ENCODE peak calls at places on chromosomes 7 and 10, in six cellular contexts. S is fibroblast of mammary gland, A is stomach, F is heart left ventricle, W is dorsolateral prefrontal cortex, Z is GM12865. D is an unnamed sample.

GRCh38 chr7:105602325-105603305 is 21.3 kb upstream of the EFCAB10 start:
- DNase-seq in S (peak), W (no peak), F (no peak), A (no peak), Z (no peak), D (no peak)

GRCh38 chr10:554182-554848 is 135.2 kb downstream of the DIP2C start:
- DNase-seq in W (no peak), F (no peak), S (peak), A (no peak), Z (no peak), D (no peak)

GRCh38 chr7:146172112-146172511 is 55.5 kb downstream of the CNTNAP2 start:
- DNase-seq in Z (no peak), A (no peak), F (no peak), W (no peak), S (peak), D (no peak)

GRCh38 chr7:146296028-146296427 is 179.4 kb downstream of the CNTNAP2 start:
- DNase-seq in A (no peak), Z (no peak), F (no peak), W (no peak), S (no peak), D (no peak)

GRCh38 chr7:43586251-43586900 is 3.5 kb downstream of the STK17A start:
- DNase-seq in F (no peak), S (no peak), Z (peak), A (no peak), W (no peak), D (no peak)

GRCh38 chr7:100441641-100442535 is 5.6 kb upstream of the PPP1R35 start:
- DNase-seq in S (no peak), F (peak), A (no peak), Z (no peak), W (no peak), D (no peak)

GRCh38 chr10:79375321-79376077 is 28.2 kb downstream of the PPIF start:
- DNase-seq in F (peak), W (no peak), Z (no peak), S (peak), A (no peak), D (no peak)

GRCh38 chr7:41039386-41040315 is 663.2 kb downstream of the INHBA start:
- DNase-seq in Z (no peak), W (no peak), S (peak), F (no peak), A (no peak), D (no peak)

GRCh38 chr7:29342761-29343160 is 148.2 kb downstream of the CHN2 start:
- DNase-seq in Z (no peak), S (no peak), W (no peak), A (no peak), F (no peak), D (no peak)

GRCh38 chr7:155744931-155745683 is 67.2 kb downstream of the SHH start:
- DNase-seq in W (no peak), Z (no peak), F (no peak), A (no peak), S (no peak), D (no peak)

GRCh38 chr10:43250925-43251663 is 15.8 kb downstream of the RASGEF1A start:
- DNase-seq in A (peak), F (peak), S (no peak), W (peak), Z (no peak), D (no peak)

GRCh38 chr10:79404690-79405131 is 40.7 kb downstream of the ZCCHC24 start:
- DNase-seq in F (peak), S (no peak), A (no peak), Z (no peak), W (no peak), D (no peak)

GRCh38 chr7:137970263-137970975 is 31.5 kb downstream of the CREB3L2 start:
- DNase-seq in S (peak), W (no peak), F (peak), A (peak), Z (no peak), D (no peak)

GRCh38 chr10:114825513-114826253 is 4.1 kb downstream of the FHIP2A start:
- DNase-seq in Z (peak), S (peak), W (no peak), A (no peak), F (no peak), D (peak)

GRCh38 chr7:23261843-23262452 is 15.4 kb downstream of the GPNMB start:
- DNase-seq in A (peak), S (peak), F (peak), Z (peak), W (peak), D (no peak)

GRCh38 chr7:108132551-108133265 is 2.5 kb upstream of the LAMB4 start:
- DNase-seq in F (no peak), A (no peak), Z (no peak), S (no peak), W (no peak), D (no peak)

DNA sequence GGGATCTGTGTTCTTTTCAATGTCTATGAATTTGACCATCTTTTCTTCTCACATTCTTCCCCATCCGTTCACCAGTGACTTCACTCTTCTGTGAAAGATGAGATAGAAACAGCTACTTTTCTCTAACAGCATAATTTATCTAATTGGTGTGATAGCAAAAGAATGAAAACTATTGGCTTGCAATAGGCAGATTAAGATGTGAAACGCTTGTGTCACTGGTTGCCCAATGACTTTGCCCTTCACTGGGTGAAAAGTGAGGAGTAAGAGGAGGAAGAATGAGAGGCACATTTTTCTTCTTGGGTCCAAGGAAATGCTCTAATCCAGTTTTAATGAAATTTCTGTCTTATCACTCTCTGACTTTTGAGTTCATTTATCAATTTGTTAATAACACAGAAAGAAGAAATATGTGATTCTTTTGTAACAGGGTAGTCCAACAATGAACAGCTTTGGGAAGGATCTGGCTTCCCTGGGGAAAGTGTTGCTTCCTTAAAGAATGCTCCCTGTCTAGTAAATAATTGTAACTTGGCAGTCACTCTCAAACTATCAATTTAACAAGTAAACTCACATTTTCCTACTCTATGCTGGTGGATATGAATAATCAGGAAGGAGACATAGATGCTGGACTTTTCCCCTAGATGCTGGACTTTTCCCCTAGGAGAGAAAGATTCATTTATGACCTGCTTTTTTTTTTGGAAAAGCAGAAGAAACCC is 35.1 kb downstream of the BET1 start:
- DNase-seq in W (no peak), Z (no peak), F (no peak), A (no peak), S (peak), D (no peak)
- H3K4me3 ChIP-seq in W (no peak), Z (no peak), F (no peak), A (no peak), S (no peak), D (no peak)

GRCh38 chr10:21885940-21886339 is 117.6 kb downstream of the DNAJC1 start:
- DNase-seq in W (no peak), F (no peak), Z (peak), S (no peak), A (no peak), D (no peak)
- H3K4me3 ChIP-seq in W (no peak), F (no peak), Z (no peak), S (no peak), A (no peak), D (no peak)

DNA sequence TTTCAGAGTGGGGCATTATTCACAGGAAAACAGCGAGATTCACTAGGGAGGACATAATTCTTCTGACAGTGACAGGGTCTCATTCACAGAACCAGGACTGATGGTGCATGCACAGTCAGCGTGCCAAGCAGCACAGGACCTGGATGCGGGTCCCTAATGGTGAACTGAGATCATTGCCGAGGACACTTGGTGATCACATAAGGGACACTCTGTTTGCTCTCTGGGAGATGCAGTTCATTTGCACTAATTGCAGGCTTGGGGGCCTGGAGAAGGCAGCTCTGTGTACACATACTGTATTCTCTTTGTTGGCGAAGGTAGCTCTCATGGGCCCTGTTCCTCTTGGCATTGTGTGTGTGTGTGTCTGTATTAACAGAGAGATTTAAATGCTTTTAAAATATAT is 716.1 kb downstream of the PHTF2 start:
- DNase-seq in Z (no peak), A (no peak), F (no peak), W (peak), S (no peak), D (no peak)
- H3K4me3 ChIP-seq in Z (no peak), A (no peak), F (no peak), W (no peak), S (no peak), D (no peak)

GRCh38 chr10:83012866-83013265 is 1126.4 kb upstream of the GHITM start:
- DNase-seq in F (no peak), S (no peak), Z (no peak), A (no peak), W (no peak), D (no peak)

DNA sequence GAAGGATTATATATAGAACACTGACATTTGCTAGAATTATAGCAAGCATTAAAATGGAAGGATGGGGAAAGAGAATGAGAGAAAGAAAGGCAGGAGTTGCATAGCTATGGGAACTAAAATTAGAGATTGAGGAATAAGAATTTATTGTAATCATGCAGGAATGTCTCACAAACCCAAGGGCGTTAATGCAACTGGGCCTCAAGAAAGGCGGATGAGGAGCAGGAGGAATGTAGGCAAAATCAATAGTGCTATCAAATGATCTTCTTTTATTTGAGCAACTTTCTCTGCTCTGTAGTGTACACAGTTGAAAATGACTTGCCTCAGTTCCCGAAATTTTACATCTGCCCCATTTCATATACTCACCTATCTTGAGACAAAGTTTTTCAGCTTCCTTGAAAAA is 1131.8 kb upstream of the GHITM start:
- DNase-seq in W (no peak), S (no peak), Z (no peak), F (no peak), A (no peak), D (no peak)
- H3K4me3 ChIP-seq in W (no peak), S (no peak), Z (no peak), F (no peak), A (no peak), D (no peak)

GRCh38 chr7:92178928-92179373 is at the start of gene LRRD1:
- DNase-seq in W (peak), A (peak), F (peak), S (peak), Z (peak), D (peak)
- H3K4me3 ChIP-seq in W (peak), A (peak), F (peak), S (peak), Z (peak), D (peak)

GRCh38 chr7:3574386-3574785 is 273.3 kb downstream of the SDK1 start:
- DNase-seq in F (no peak), S (no peak), W (no peak), Z (no peak), A (no peak), D (no peak)

GRCh38 chr7:3578399-3578798 is 277.3 kb downstream of the SDK1 start:
- DNase-seq in F (no peak), A (no peak), Z (no peak), W (no peak), S (no peak), D (no peak)

GRCh38 chr7:3575753-3576531 is 274.9 kb downstream of the SDK1 start:
- DNase-seq in F (no peak), S (no peak), Z (no peak), W (no peak), A (peak), D (no peak)

DNA sequence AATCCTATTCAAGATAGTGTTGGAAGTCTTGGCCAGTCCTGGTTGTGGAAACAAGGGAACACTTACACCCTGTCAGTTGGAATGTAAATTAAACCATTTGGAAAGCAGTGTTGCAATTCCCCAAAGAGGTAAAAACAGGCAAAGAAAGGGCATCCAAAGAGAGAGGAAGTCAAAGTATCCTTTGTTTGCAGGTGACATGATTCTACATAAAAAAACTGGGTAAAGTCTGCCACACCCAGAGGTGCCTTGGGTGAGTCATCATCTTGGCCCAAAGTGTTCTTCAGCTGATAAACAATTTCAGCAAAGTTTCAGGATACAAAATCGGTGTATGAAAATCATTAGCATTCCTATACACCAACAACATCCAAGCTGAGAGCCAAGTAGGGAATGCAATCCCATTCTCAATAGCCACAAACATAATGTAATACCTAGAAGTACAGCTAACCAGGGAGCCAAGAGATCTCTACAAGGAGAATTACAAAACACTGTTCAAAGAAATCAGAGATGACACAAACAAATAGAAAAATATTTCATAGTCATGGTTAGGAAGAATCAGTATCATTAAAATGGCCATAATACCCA is 278.7 kb downstream of the SDK1 start:
- DNase-seq in W (no peak), Z (no peak), S (no peak), F (no peak), A (no peak), D (no peak)
- H3K4me3 ChIP-seq in W (no peak), Z (no peak), S (no peak), F (no peak), A (no peak), D (no peak)